ENCODE peak calls at places on chromosomes 12 and 14, in eight cellular contexts. One of them, this sample, is unnamed.

GRCh38 chr12:123062682-123063426 is 82.4 kb downstream of the ARL6IP4 start:
- DNase-seq in HT-29: peak; percentile 60
- DNase-seq in anterior cingulate cortex: no peak
- DNase-seq in stimulated activated CD8-positive, alpha-beta memory T cell treated with anti-CD3 and anti-CD28 coated beads, Interleukin-2, amount 100 ng/mL, for 48 hours: no peak
- DNase-seq in foreskin fibroblast: peak; percentile 80
- DNase-seq in effector memory CD8-positive, alpha-beta T cell: no peak
- DNase-seq in T-helper 1 cell: no peak
- DNase-seq in left cardiac atrium: no peak
- DNase-seq in this sample: peak; percentile 74

GRCh38 chr12:13362260-13362841 is 165.8 kb downstream of the EMP1 start:
- DNase-seq in foreskin fibroblast: peak; percentile 15
- DNase-seq in anterior cingulate cortex: no peak
- DNase-seq in effector memory CD8-positive, alpha-beta T cell: peak; percentile 2
- DNase-seq in HT-29: peak; percentile 92
- DNase-seq in T-helper 1 cell: peak; percentile 6
- DNase-seq in left cardiac atrium: peak; percentile 53
- DNase-seq in stimulated activated CD8-positive, alpha-beta memory T cell treated with anti-CD3 and anti-CD28 coated beads, Interleukin-2, amount 100 ng/mL, for 48 hours: peak; percentile 36
- DNase-seq in this sample: no peak

GRCh38 chr14:99596772-99597171 is 7.2 kb downstream of the CCDC85C start:
- DNase-seq in foreskin fibroblast: no peak
- DNase-seq in HT-29: no peak
- DNase-seq in anterior cingulate cortex: no peak
- DNase-seq in stimulated activated CD8-positive, alpha-beta memory T cell treated with anti-CD3 and anti-CD28 coated beads, Interleukin-2, amount 100 ng/mL, for 48 hours: no peak
- DNase-seq in effector memory CD8-positive, alpha-beta T cell: no peak
- DNase-seq in T-helper 1 cell: no peak
- DNase-seq in left cardiac atrium: no peak
- DNase-seq in this sample: no peak

GRCh38 chr12:26937443-26937862 is 328 bp downstream of the INTS13 start:
- DNase-seq in stimulated activated CD8-positive, alpha-beta memory T cell treated with anti-CD3 and anti-CD28 coated beads, Interleukin-2, amount 100 ng/mL, for 48 hours: no peak
- DNase-seq in effector memory CD8-positive, alpha-beta T cell: no peak
- DNase-seq in HT-29: no peak
- DNase-seq in anterior cingulate cortex: no peak
- DNase-seq in T-helper 1 cell: no peak
- DNase-seq in left cardiac atrium: no peak
- DNase-seq in foreskin fibroblast: no peak
- DNase-seq in this sample: no peak

GRCh38 chr12:28517101-28517500 is 326.8 kb downstream of the CCDC91 start:
- DNase-seq in T-helper 1 cell: no peak
- DNase-seq in HT-29: no peak
- DNase-seq in anterior cingulate cortex: no peak
- DNase-seq in effector memory CD8-positive, alpha-beta T cell: no peak
- DNase-seq in stimulated activated CD8-positive, alpha-beta memory T cell treated with anti-CD3 and anti-CD28 coated beads, Interleukin-2, amount 100 ng/mL, for 48 hours: no peak
- DNase-seq in foreskin fibroblast: no peak
- DNase-seq in left cardiac atrium: no peak
- DNase-seq in this sample: no peak

GRCh38 chr12:749871-750270 is 2.5 kb upstream of the WNK1 start:
- DNase-seq in effector memory CD8-positive, alpha-beta T cell: no peak
- DNase-seq in HT-29: peak; percentile 2
- DNase-seq in anterior cingulate cortex: no peak
- DNase-seq in T-helper 1 cell: no peak
- DNase-seq in foreskin fibroblast: no peak
- DNase-seq in left cardiac atrium: no peak
- DNase-seq in stimulated activated CD8-positive, alpha-beta memory T cell treated with anti-CD3 and anti-CD28 coated beads, Interleukin-2, amount 100 ng/mL, for 48 hours: no peak
- DNase-seq in this sample: no peak

GRCh38 chr12:63668028-63668799 is at the start of gene DPY19L2:
- DNase-seq in foreskin fibroblast: peak; percentile 57
- DNase-seq in stimulated activated CD8-positive, alpha-beta memory T cell treated with anti-CD3 and anti-CD28 coated beads, Interleukin-2, amount 100 ng/mL, for 48 hours: peak; percentile 55
- DNase-seq in anterior cingulate cortex: peak; percentile 84
- DNase-seq in effector memory CD8-positive, alpha-beta T cell: peak; percentile 11
- DNase-seq in HT-29: no peak
- DNase-seq in left cardiac atrium: peak; percentile 83
- DNase-seq in T-helper 1 cell: no peak
- DNase-seq in this sample: peak; percentile 93

GRCh38 chr12:11162494-11162893 is 8.5 kb upstream of the SMIM10L1 start:
- DNase-seq in T-helper 1 cell: no peak
- DNase-seq in effector memory CD8-positive, alpha-beta T cell: no peak
- DNase-seq in stimulated activated CD8-positive, alpha-beta memory T cell treated with anti-CD3 and anti-CD28 coated beads, Interleukin-2, amount 100 ng/mL, for 48 hours: no peak
- DNase-seq in left cardiac atrium: no peak
- DNase-seq in foreskin fibroblast: no peak
- DNase-seq in HT-29: no peak
- DNase-seq in anterior cingulate cortex: no peak
- DNase-seq in this sample: no peak

GRCh38 chr12:95623554-95624170 is 72.4 kb upstream of the USP44 start:
- DNase-seq in foreskin fibroblast: peak; percentile 79
- DNase-seq in stimulated activated CD8-positive, alpha-beta memory T cell treated with anti-CD3 and anti-CD28 coated beads, Interleukin-2, amount 100 ng/mL, for 48 hours: no peak
- DNase-seq in HT-29: peak; percentile 91
- DNase-seq in effector memory CD8-positive, alpha-beta T cell: peak; percentile 21
- DNase-seq in anterior cingulate cortex: peak; percentile 7
- DNase-seq in left cardiac atrium: peak; percentile 69
- DNase-seq in T-helper 1 cell: no peak
- DNase-seq in this sample: peak; percentile 74

GRCh38 chr14:30906752-30907658 is 32.6 kb downstream of the COCH start:
- DNase-seq in T-helper 1 cell: no peak
- DNase-seq in foreskin fibroblast: no peak
- DNase-seq in left cardiac atrium: no peak
- DNase-seq in HT-29: peak; percentile 4
- DNase-seq in effector memory CD8-positive, alpha-beta T cell: no peak
- DNase-seq in anterior cingulate cortex: no peak
- DNase-seq in stimulated activated CD8-positive, alpha-beta memory T cell treated with anti-CD3 and anti-CD28 coated beads, Interleukin-2, amount 100 ng/mL, for 48 hours: no peak
- DNase-seq in this sample: no peak

GRCh38 chr12:57237952-57238853 is 8.7 kb downstream of the SHMT2 start:
- DNase-seq in stimulated activated CD8-positive, alpha-beta memory T cell treated with anti-CD3 and anti-CD28 coated beads, Interleukin-2, amount 100 ng/mL, for 48 hours: no peak
- DNase-seq in left cardiac atrium: no peak
- DNase-seq in HT-29: no peak
- DNase-seq in T-helper 1 cell: no peak
- DNase-seq in effector memory CD8-positive, alpha-beta T cell: no peak
- DNase-seq in anterior cingulate cortex: no peak
- DNase-seq in foreskin fibroblast: no peak
- DNase-seq in this sample: no peak

GRCh38 chr12:122480753-122481152 is 20.0 kb downstream of the ZCCHC8 start:
- DNase-seq in foreskin fibroblast: no peak
- DNase-seq in HT-29: no peak
- DNase-seq in anterior cingulate cortex: no peak
- DNase-seq in left cardiac atrium: no peak
- DNase-seq in T-helper 1 cell: no peak
- DNase-seq in effector memory CD8-positive, alpha-beta T cell: no peak
- DNase-seq in stimulated activated CD8-positive, alpha-beta memory T cell treated with anti-CD3 and anti-CD28 coated beads, Interleukin-2, amount 100 ng/mL, for 48 hours: no peak
- DNase-seq in this sample: no peak

GRCh38 chr12:26878661-26879119 is 45.7 kb upstream of the ITPR2 start:
- DNase-seq in stimulated activated CD8-positive, alpha-beta memory T cell treated with anti-CD3 and anti-CD28 coated beads, Interleukin-2, amount 100 ng/mL, for 48 hours: no peak
- DNase-seq in foreskin fibroblast: no peak
- DNase-seq in effector memory CD8-positive, alpha-beta T cell: no peak
- DNase-seq in T-helper 1 cell: no peak
- DNase-seq in HT-29: no peak
- DNase-seq in anterior cingulate cortex: peak; percentile 30
- DNase-seq in left cardiac atrium: peak; percentile 75
- DNase-seq in this sample: peak; percentile 49

GRCh38 chr12:69708649-69709048 is 9.5 kb upstream of the BEST3 start:
- DNase-seq in HT-29: peak; percentile 10
- DNase-seq in left cardiac atrium: no peak
- DNase-seq in effector memory CD8-positive, alpha-beta T cell: no peak
- DNase-seq in foreskin fibroblast: no peak
- DNase-seq in anterior cingulate cortex: no peak
- DNase-seq in stimulated activated CD8-positive, alpha-beta memory T cell treated with anti-CD3 and anti-CD28 coated beads, Interleukin-2, amount 100 ng/mL, for 48 hours: no peak
- DNase-seq in T-helper 1 cell: no peak
- DNase-seq in this sample: no peak

GRCh38 chr12:5335059-5335458 is 96.8 kb upstream of the NTF3 start:
- DNase-seq in stimulated activated CD8-positive, alpha-beta memory T cell treated with anti-CD3 and anti-CD28 coated beads, Interleukin-2, amount 100 ng/mL, for 48 hours: no peak
- DNase-seq in foreskin fibroblast: peak; percentile 5
- DNase-seq in anterior cingulate cortex: no peak
- DNase-seq in T-helper 1 cell: no peak
- DNase-seq in HT-29: no peak
- DNase-seq in effector memory CD8-positive, alpha-beta T cell: no peak
- DNase-seq in left cardiac atrium: no peak
- DNase-seq in this sample: no peak

GRCh38 chr12:78490841-78491240 is 373.7 kb upstream of the SYT1 start:
- DNase-seq in stimulated activated CD8-positive, alpha-beta memory T cell treated with anti-CD3 and anti-CD28 coated beads, Interleukin-2, amount 100 ng/mL, for 48 hours: no peak
- DNase-seq in T-helper 1 cell: no peak
- DNase-seq in anterior cingulate cortex: no peak
- DNase-seq in foreskin fibroblast: no peak
- DNase-seq in HT-29: no peak
- DNase-seq in effector memory CD8-positive, alpha-beta T cell: no peak
- DNase-seq in left cardiac atrium: no peak
- DNase-seq in this sample: no peak

GRCh38 chr12:75814856-75815754 is 216.5 kb downstream of the PHLDA1 start:
- DNase-seq in stimulated activated CD8-positive, alpha-beta memory T cell treated with anti-CD3 and anti-CD28 coated beads, Interleukin-2, amount 100 ng/mL, for 48 hours: no peak
- DNase-seq in HT-29: peak; percentile 79
- DNase-seq in effector memory CD8-positive, alpha-beta T cell: no peak
- DNase-seq in T-helper 1 cell: peak; percentile 5
- DNase-seq in foreskin fibroblast: peak; percentile 93
- DNase-seq in anterior cingulate cortex: no peak
- DNase-seq in left cardiac atrium: no peak
- DNase-seq in this sample: no peak

GRCh38 chr14:72906316-72906715 is 12.4 kb upstream of the DPF3 start:
- DNase-seq in stimulated activated CD8-positive, alpha-beta memory T cell treated with anti-CD3 and anti-CD28 coated beads, Interleukin-2, amount 100 ng/mL, for 48 hours: no peak
- DNase-seq in effector memory CD8-positive, alpha-beta T cell: no peak
- DNase-seq in T-helper 1 cell: no peak
- DNase-seq in foreskin fibroblast: peak; percentile 71
- DNase-seq in HT-29: no peak
- DNase-seq in anterior cingulate cortex: no peak
- DNase-seq in left cardiac atrium: no peak
- DNase-seq in this sample: no peak

GRCh38 chr14:39454906-39455539 is 22.8 kb upstream of the FBXO33 start:
- DNase-seq in HT-29: no peak
- DNase-seq in anterior cingulate cortex: no peak
- DNase-seq in foreskin fibroblast: no peak
- DNase-seq in effector memory CD8-positive, alpha-beta T cell: no peak
- DNase-seq in stimulated activated CD8-positive, alpha-beta memory T cell treated with anti-CD3 and anti-CD28 coated beads, Interleukin-2, amount 100 ng/mL, for 48 hours: no peak
- DNase-seq in left cardiac atrium: no peak
- DNase-seq in T-helper 1 cell: no peak
- DNase-seq in this sample: no peak

GRCh38 chr14:86464386-86464785 is 934.4 kb downstream of the FLRT2 start:
- DNase-seq in foreskin fibroblast: no peak
- DNase-seq in T-helper 1 cell: no peak
- DNase-seq in effector memory CD8-positive, alpha-beta T cell: no peak
- DNase-seq in left cardiac atrium: no peak
- DNase-seq in anterior cingulate cortex: no peak
- DNase-seq in HT-29: no peak
- DNase-seq in stimulated activated CD8-positive, alpha-beta memory T cell treated with anti-CD3 and anti-CD28 coated beads, Interleukin-2, amount 100 ng/mL, for 48 hours: no peak
- DNase-seq in this sample: no peak